ENCODE peak calls at places on chromosomes 6 and 20, in six cellular contexts. C, W, O, Q, S and M are unnamed samples.

GRCh38 chr20:2624190-2624589 is 28.2 kb upstream of the NOP56 start:
- DNase-seq in O (peak), W (no peak), Q (no peak), S (no peak), C (no peak), M (no peak)

GRCh38 chr6:149440735-149441662 is 40.9 kb downstream of the SUMO4 start:
- DNase-seq in C (no peak), S (no peak), W (no peak), O (no peak), Q (peak), M (no peak)

GRCh38 chr6:143167224-143167623 is 106.5 kb downstream of the AIG1 start:
- DNase-seq in C (no peak), S (no peak), Q (no peak), O (no peak), W (no peak), M (no peak)

GRCh38 chr6:12058164-12058926 is 46.2 kb downstream of the HIVEP1 start:
- DNase-seq in C (no peak), W (no peak), O (peak), Q (no peak), S (no peak), M (no peak)

GRCh38 chr6:134123666-134124208 is 71.3 kb upstream of the SLC2A12 start:
- DNase-seq in W (no peak), S (no peak), O (no peak), C (no peak), Q (peak), M (peak)

GRCh38 chr20:63435552-63435951 is 36.9 kb downstream of the KCNQ2 start:
- DNase-seq in W (no peak), O (no peak), C (no peak), S (no peak), Q (no peak), M (no peak)

GRCh38 chr20:25273541-25274358 is 25.9 kb downstream of the PYGB start:
- DNase-seq in S (peak), O (peak), C (no peak), Q (no peak), W (peak), M (no peak)

GRCh38 chr6:146077992-146078391 is 49.1 kb downstream of the GRM1 start:
- DNase-seq in C (no peak), S (no peak), Q (no peak), O (no peak), W (no peak), M (no peak)

GRCh38 chr20:53677447-53678314 is 84.0 kb upstream of the ZNF217 start:
- DNase-seq in W (peak), C (no peak), O (peak), Q (no peak), S (no peak), M (peak)

GRCh38 chr6:5728726-5729434 is 277.8 kb downstream of the NRN1 start:
- DNase-seq in C (no peak), S (no peak), O (no peak), W (no peak), Q (peak), M (no peak)

GRCh38 chr6:38579010-38579628 is 60.6 kb downstream of the BTBD9 start:
- DNase-seq in W (no peak), Q (peak), S (no peak), C (no peak), O (no peak), M (no peak)

GRCh38 chr6:6591778-6592388 is 3.4 kb downstream of the LY86 start:
- DNase-seq in C (no peak), O (no peak), Q (no peak), W (peak), S (no peak), M (no peak)

GRCh38 chr20:19909696-19910095 is 107.5 kb upstream of the NAA20 start:
- DNase-seq in O (peak), C (no peak), W (no peak), S (peak), Q (no peak), M (no peak)

GRCh38 chr6:25652007-25652515 is at the start of gene SCGN:
- DNase-seq in Q (peak), C (peak), S (peak), W (peak), O (peak), M (peak)

GRCh38 chr6:146090474-146090873 is 61.6 kb downstream of the GRM1 start:
- DNase-seq in Q (peak), S (no peak), C (no peak), O (no peak), W (no peak), M (no peak)